ENCODE peak calls at places on chromosomes 4 and X, in six cellular contexts. M is ascending aorta, I is PC-9, Q is neural progenitor cell, K is tibial artery, G is Peyer's patch. R is an unnamed sample.

GRCh38 chrX:47748576-47748975 is 88.1 kb upstream of the ZNF81 start:
- DNase-seq in K (no peak), Q (no peak), I (no peak), M (no peak), G (no peak), R (no peak)

GRCh38 chr4:61921890-61922289 is 721.8 kb downstream of the ADGRL3 start:
- DNase-seq in G (no peak), Q (no peak), M (no peak), I (no peak), K (no peak), R (no peak)

GRCh38 chrX:2782778-2783177 is 30.9 kb downstream of the XG start:
- DNase-seq in K (no peak), G (no peak), I (no peak), M (no peak), Q (no peak), R (no peak)

GRCh38 chrX:119755981-119756533 is 2.3 kb upstream of the SOWAHD start:
- DNase-seq in I (no peak), M (no peak), G (peak), K (no peak), Q (no peak), R (peak)

GRCh38 chr4:82381235-82381634 is 7.4 kb upstream of the HNRNPD start:
- DNase-seq in Q (no peak), G (no peak), I (no peak), M (no peak), K (no peak), R (no peak)

GRCh38 chrX:31139966-31140365 is 68.1 kb upstream of the FTHL17 start:
- DNase-seq in M (no peak), G (no peak), K (no peak), Q (no peak), I (no peak), R (no peak)

GRCh38 chrX:9110808-9111207 is 76.9 kb upstream of the FAM9B start:
- DNase-seq in Q (no peak), G (no peak), M (no peak), K (no peak), I (no peak), R (no peak)

GRCh38 chrX:13934731-13935130 is 95.0 kb downstream of the GEMIN8 start:
- DNase-seq in G (no peak), Q (no peak), K (no peak), I (no peak), M (no peak), R (no peak)

GRCh38 chrX:80808854-80809493 is 703 bp downstream of the BRWD3 start:
- DNase-seq in K (peak), M (no peak), Q (peak), G (peak), I (peak), R (peak)

GRCh38 chrX:137746289-137746688 is 180.4 kb downstream of the ZIC3 start:
- DNase-seq in I (no peak), G (no peak), K (no peak), M (no peak), Q (no peak), R (no peak)

GRCh38 chr4:109574443-109574850 is 14.4 kb downstream of the MCUB start:
- DNase-seq in Q (no peak), I (peak), K (no peak), G (no peak), M (no peak), R (peak)

GRCh38 chrX:123959281-123960063 is 2.0 kb upstream of the STAG2 start:
- DNase-seq in G (peak), K (peak), M (no peak), Q (peak), I (no peak), R (peak)

GRCh38 chr4:174494731-174495130 is 27.6 kb downstream of the HPGD start:
- DNase-seq in Q (peak), G (no peak), I (no peak), M (no peak), K (no peak), R (no peak)

GRCh38 chr4:54942735-54943134 is 182.7 kb downstream of the KDR start:
- DNase-seq in M (no peak), I (no peak), G (no peak), K (no peak), Q (no peak), R (no peak)

GRCh38 chr4:113049421-113050355 is at the start of gene ANK2:
- DNase-seq in G (no peak), I (no peak), K (no peak), M (no peak), Q (peak), R (no peak)

GRCh38 chr4:121270384-121270783 is 106.3 kb upstream of the TNIP3 start:
- DNase-seq in Q (no peak), I (no peak), M (no peak), K (no peak), G (no peak), R (no peak)

GRCh38 chr4:22512306-22512705 is 3.6 kb downstream of the ADGRA3 start:
- DNase-seq in M (no peak), G (no peak), Q (no peak), K (no peak), I (no peak), R (no peak)

GRCh38 chr4:22515888-22516541 is at the start of gene ADGRA3:
- DNase-seq in G (peak), Q (peak), K (peak), M (no peak), I (no peak), R (peak)

GRCh38 chr4:22515145-22515887 is 550 bp downstream of the ADGRA3 start:
- DNase-seq in I (peak), Q (peak), G (peak), M (no peak), K (peak), R (peak)

GRCh38 chr4:22514001-22514400 is 1.9 kb downstream of the ADGRA3 start:
- DNase-seq in M (no peak), I (peak), Q (no peak), G (no peak), K (no peak), R (no peak)

GRCh38 chr4:22514431-22514830 is 1.4 kb downstream of the ADGRA3 start:
- DNase-seq in M (no peak), K (no peak), G (no peak), I (no peak), Q (no peak), R (no peak)
- H3K27ac ChIP-seq in M (peak), K (peak), G (peak), I (peak), Q (peak), R (no peak)

DNA sequence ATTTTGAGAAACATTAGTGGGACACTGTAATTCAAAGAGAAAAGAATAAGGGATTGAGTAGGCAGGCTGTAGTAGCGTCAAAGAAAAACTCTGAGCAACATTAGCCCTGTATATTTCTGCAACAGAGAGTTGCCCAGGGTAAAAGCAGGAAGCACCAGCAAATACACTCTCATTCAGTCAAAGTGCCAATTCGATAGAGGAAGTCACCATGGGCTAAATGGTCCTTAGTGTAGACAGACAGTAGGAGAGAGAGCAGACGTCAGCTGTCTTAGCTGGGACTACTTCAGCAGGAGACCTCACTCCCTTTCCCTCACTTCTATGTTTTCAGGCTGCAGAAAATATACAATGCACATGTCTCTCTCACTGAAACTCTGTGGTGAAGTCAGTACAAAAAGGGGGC is 2073.8 kb upstream of the TENM3 start:
- DNase-seq in M (no peak), K (no peak), I (no peak), G (no peak), Q (no peak), R (no peak)
- H3K27ac ChIP-seq in M (no peak), K (no peak), I (no peak), G (no peak), Q (no peak), R (no peak)

GRCh38 chrX:103608305-103608963 is 671 bp downstream of the TCEAL3 start:
- DNase-seq in Q (peak), M (no peak), I (no peak), G (no peak), K (peak), R (no peak)
- H3K27ac ChIP-seq in Q (no peak), M (peak), I (no peak), G (peak), K (peak), R (no peak)

GRCh38 chr4:137534516-137534915 is 2.2 kb upstream of the PCDH18 start:
- DNase-seq in G (no peak), Q (no peak), K (no peak), M (no peak), I (no peak), R (no peak)

GRCh38 chr4:137531121-137531520 is 1.2 kb downstream of the PCDH18 start:
- DNase-seq in G (no peak), I (no peak), K (no peak), Q (peak), M (no peak), R (no peak)

GRCh38 chr4:137531951-137532868 is at the start of gene PCDH18:
- DNase-seq in I (no peak), K (peak), G (peak), M (peak), Q (peak), R (peak)

GRCh38 chr4:137533855-137534254 is 1.6 kb upstream of the PCDH18 start:
- DNase-seq in I (no peak), K (no peak), M (no peak), Q (peak), G (no peak), R (no peak)

GRCh38 chr4:137532869-137533236 is 559 bp upstream of the PCDH18 start:
- DNase-seq in K (no peak), Q (peak), I (no peak), M (no peak), G (no peak), R (no peak)
- H3K27ac ChIP-seq in K (peak), Q (peak), I (no peak), M (peak), G (peak), R (peak)

GRCh38 chr4:182062458-182062857 is 180.7 kb upstream of the TENM3 start:
- DNase-seq in I (no peak), Q (no peak), M (no peak), K (no peak), G (no peak), R (no peak)
- H3K27ac ChIP-seq in I (no peak), Q (no peak), M (no peak), K (no peak), G (no peak), R (no peak)

GRCh38 chrX:132059973-132060540 is 37.0 kb downstream of the STK26 start:
- DNase-seq in M (no peak), I (no peak), K (no peak), G (no peak), Q (no peak), R (no peak)

GRCh38 chrX:132058975-132059374 is 35.9 kb downstream of the STK26 start:
- DNase-seq in K (no peak), Q (no peak), G (no peak), M (no peak), I (no peak), R (no peak)

GRCh38 chrX:132063862-132064261 is 40.8 kb downstream of the STK26 start:
- DNase-seq in I (no peak), M (no peak), K (no peak), Q (no peak), G (no peak), R (no peak)

GRCh38 chrX:132058050-132058449 is 34.9 kb downstream of the STK26 start:
- DNase-seq in I (no peak), M (no peak), K (no peak), Q (no peak), G (no peak), R (no peak)
- H3K27ac ChIP-seq in I (no peak), M (no peak), K (no peak), Q (no peak), G (no peak), R (no peak)

GRCh38 chr4:6574747-6575502 is at the start of gene MAN2B2:
- DNase-seq in M (peak), K (peak), G (peak), Q (peak), I (peak), R (peak)
- H3K27ac ChIP-seq in M (peak), K (peak), G (peak), Q (no peak), I (no peak), R (peak)

GRCh38 chr4:15753786-15754185 is 24.3 kb upstream of the CD38 start:
- DNase-seq in Q (no peak), K (no peak), I (no peak), G (no peak), M (no peak), R (no peak)
- H3K27ac ChIP-seq in Q (no peak), K (no peak), I (no peak), G (no peak), M (no peak), R (no peak)

R was measured in small intestine.